ENCODE peak calls at places on chromosomes 3 and 15, in six cellular contexts. P is H1, V is stomach, J is K562, D is transverse colon, Z is tibial nerve. A is an unnamed sample.

GRCh38 chr3:107846282-107846852 is 244.5 kb downstream of the CD47 start:
- DNase-seq in P (peak; percentile 85), V (peak; percentile 82), J (peak; percentile 26), D (peak; percentile 66), Z (peak; percentile 73), A (no peak)

GRCh38 chr3:187210091-187210490 is 12.8 kb downstream of the RTP1 start:
- DNase-seq in P (no peak), V (no peak), J (no peak), D (no peak), Z (no peak), A (no peak)

GRCh38 chr3:119913021-119913420 is 131.1 kb downstream of the NR1I2 start:
- DNase-seq in P (no peak), V (no peak), J (no peak), D (no peak), Z (no peak), A (no peak)

GRCh38 chr3:160720123-160720746 is 35.8 kb upstream of the PPM1L start:
- DNase-seq in P (no peak), V (no peak), J (no peak), D (no peak), Z (no peak), A (no peak)

GRCh38 chr15:62994975-62995730 is 47.4 kb upstream of the TPM1 start:
- DNase-seq in P (no peak), V (no peak), J (no peak), D (no peak), Z (no peak), A (no peak)

GRCh38 chr15:78075490-78076230 is 1.9 kb downstream of the TBC1D2B start:
- DNase-seq in P (no peak), V (peak; percentile 64), J (no peak), D (peak; percentile 70), Z (peak; percentile 58), A (peak; percentile 76)

GRCh38 chr3:143783856-143784370 is 64.4 kb downstream of the SLC9A9 start:
- DNase-seq in P (no peak), V (no peak), J (no peak), D (no peak), Z (no peak), A (no peak)

GRCh38 chr3:122679467-122680291 is 960 bp upstream of the PARP14 start:
- DNase-seq in P (no peak), V (peak; percentile 36), J (peak; percentile 39), D (peak; percentile 38), Z (peak; percentile 38), A (peak; percentile 31)

GRCh38 chr3:121411554-121411953 is 134.2 kb downstream of the POLQ start:
- DNase-seq in P (no peak), V (no peak), J (no peak), D (no peak), Z (no peak), A (no peak)

GRCh38 chr15:82832601-82833209 is 23.3 kb downstream of the WHAMM start:
- DNase-seq in P (no peak), V (no peak), J (no peak), D (no peak), Z (peak; percentile 2), A (no peak)

GRCh38 chr3:63977893-63978292 is 45.4 kb downstream of the PSMD6 start:
- DNase-seq in P (no peak), V (no peak), J (no peak), D (no peak), Z (no peak), A (no peak)

GRCh38 chr3:140276698-140277097 is 341.7 kb downstream of the CLSTN2 start:
- DNase-seq in P (no peak), V (peak; percentile 26), J (no peak), D (no peak), Z (no peak), A (no peak)

GRCh38 chr3:145798691-145799550 is 362.1 kb downstream of the PLOD2 start:
- DNase-seq in P (peak; percentile 46), V (no peak), J (no peak), D (no peak), Z (no peak), A (no peak)

GRCh38 chr15:23038741-23039150 is 623 bp downstream of the TUBGCP5 start:
- DNase-seq in P (no peak), V (no peak), J (no peak), D (peak; percentile 18), Z (no peak), A (no peak)

GRCh38 chr3:188292827-188293226 is 138.9 kb downstream of the LPP start:
- DNase-seq in P (no peak), V (no peak), J (no peak), D (no peak), Z (no peak), A (no peak)

GRCh38 chr3:136042608-136043221 is 77.2 kb downstream of the PPP2R3A start:
- DNase-seq in P (no peak), V (no peak), J (peak; percentile 21), D (no peak), Z (peak; percentile 25), A (no peak)

GRCh38 chr3:40109641-40110490 is 199.6 kb upstream of the EIF1B start:
- DNase-seq in P (peak; percentile 51), V (no peak), J (no peak), D (no peak), Z (no peak), A (no peak)

GRCh38 chr15:39585871-39586301 is 5.0 kb downstream of the THBS1 start:
- DNase-seq in P (no peak), V (no peak), J (no peak), D (peak; percentile 19), Z (no peak), A (no peak)

GRCh38 chr3:69368129-69368741 is 17.7 kb downstream of the FRMD4B start:
- DNase-seq in P (no peak), V (no peak), J (no peak), D (peak; percentile 32), Z (no peak), A (peak; percentile 70)

GRCh38 chr3:105793040-105793439 is 75.8 kb downstream of the CBLB start:
- DNase-seq in P (no peak), V (no peak), J (no peak), D (no peak), Z (no peak), A (no peak)

GRCh38 chr3:105788548-105789036 is 80.2 kb downstream of the CBLB start:
- DNase-seq in P (no peak), V (no peak), J (no peak), D (no peak), Z (no peak), A (no peak)

GRCh38 chr3:105790534-105790933 is 78.3 kb downstream of the CBLB start:
- DNase-seq in P (no peak), V (no peak), J (no peak), D (no peak), Z (no peak), A (no peak)

GRCh38 chr3:105791134-105791533 is 77.7 kb downstream of the CBLB start:
- DNase-seq in P (no peak), V (no peak), J (no peak), D (no peak), Z (peak; percentile 61), A (no peak)

DNA sequence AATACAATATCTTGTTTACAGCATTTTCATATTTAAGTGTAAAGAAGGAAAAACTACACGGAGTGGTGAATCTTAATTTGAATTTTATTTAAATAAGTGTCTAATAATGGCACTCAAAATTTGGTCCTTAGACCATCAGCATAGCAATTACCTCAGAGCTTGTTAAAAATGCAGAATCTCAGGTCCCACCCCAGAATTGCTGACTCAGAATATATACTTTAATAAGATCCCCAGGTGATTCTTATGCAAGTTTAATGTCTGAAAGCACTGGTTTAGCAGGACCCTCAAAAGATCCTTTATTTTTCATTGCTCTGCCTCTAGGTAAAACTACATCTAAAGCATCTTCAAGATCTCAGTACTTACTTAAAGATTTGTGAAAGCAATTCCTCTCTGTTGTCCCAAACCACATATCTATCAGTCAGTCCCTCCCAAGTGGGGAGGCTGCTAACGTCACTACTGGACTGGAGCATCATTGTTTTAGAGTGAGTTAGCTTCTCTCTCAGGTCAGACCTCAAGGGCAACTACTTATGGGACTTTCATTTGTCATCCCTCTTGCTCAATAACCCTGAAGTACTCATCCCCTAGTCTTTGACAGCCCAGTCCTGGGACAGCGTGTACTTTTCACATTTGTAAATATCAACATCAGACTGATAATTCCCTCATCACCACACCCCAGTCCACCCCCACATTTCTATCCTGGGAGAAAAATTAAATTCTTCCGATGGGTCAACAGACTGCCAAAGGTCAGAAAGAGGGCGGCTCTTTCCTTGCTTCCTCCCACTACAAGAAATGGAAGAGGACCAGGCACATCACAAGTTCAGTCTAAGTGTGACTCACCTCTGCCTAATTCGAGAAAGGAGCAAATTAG is 76.7 kb downstream of the CBLB start:
- DNase-seq in P (no peak), V (peak; percentile 37), J (no peak), D (peak; percentile 47), Z (peak; percentile 91), A (peak; percentile 29)
- TF ChIP-seq EP300 in P (no peak), V (peak; percentile 74), J (no peak), D (peak; percentile 87), Z (peak; percentile 97), A (peak; percentile 88)

GRCh38 chr15:48547305-48547704 is 98.2 kb downstream of the FBN1 start:
- DNase-seq in P (no peak), V (no peak), J (no peak), D (no peak), Z (no peak), A (no peak)
- TF ChIP-seq EP300 in P (no peak), V (no peak), J (no peak), D (no peak), Z (no peak), A (no peak)

GRCh38 chr15:76929011-76929760 is 2.4 kb upstream of the RCN2 start:
- DNase-seq in P (no peak), V (no peak), J (no peak), D (no peak), Z (no peak), A (no peak)

GRCh38 chr15:76928231-76928630 is 3.3 kb upstream of the RCN2 start:
- DNase-seq in P (no peak), V (no peak), J (no peak), D (no peak), Z (no peak), A (no peak)

GRCh38 chr15:76932090-76932966 is 779 bp downstream of the RCN2 start:
- DNase-seq in P (no peak), V (no peak), J (no peak), D (no peak), Z (no peak), A (no peak)

GRCh38 chr15:76930831-76931396 is 635 bp upstream of the RCN2 start:
- DNase-seq in P (no peak), V (no peak), J (no peak), D (no peak), Z (no peak), A (no peak)

DNA sequence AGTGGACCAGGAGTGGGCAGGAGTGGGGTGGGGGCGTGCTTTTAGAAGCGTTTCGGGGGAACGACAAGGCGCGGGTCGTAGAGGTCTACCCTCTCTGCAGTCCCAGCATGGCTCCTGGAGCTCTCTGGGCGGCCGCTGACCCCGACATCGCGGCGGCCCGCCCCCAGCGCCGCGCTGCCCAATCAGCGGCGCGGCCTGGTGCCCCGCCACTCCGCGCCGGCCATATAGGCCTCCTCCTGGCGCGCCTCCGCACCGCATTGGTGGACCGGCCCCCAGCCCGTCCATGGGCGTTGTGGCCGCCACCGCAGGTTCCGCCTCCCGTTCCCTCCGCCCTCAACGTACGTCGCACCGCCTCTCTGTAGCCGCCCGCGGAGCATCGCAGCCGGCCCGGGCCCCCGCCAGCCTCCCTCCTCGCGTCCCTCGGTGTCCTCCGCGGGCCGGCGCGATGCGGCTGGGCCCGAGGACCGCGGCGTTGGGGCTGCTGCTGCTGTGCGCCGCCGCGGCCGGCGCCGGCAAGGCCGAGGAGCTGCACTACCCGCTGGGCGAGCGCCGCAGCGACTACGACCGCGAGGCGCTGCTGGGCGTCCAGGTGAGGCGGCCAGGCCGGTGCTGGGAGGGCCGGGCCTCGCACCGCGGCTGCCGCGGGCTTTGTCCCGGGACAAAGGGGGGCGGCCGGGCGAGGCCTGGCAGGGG is at the start of gene RCN2:
- DNase-seq in P (peak; percentile 87), V (peak; percentile 97), J (peak; percentile 97), D (peak; percentile 97), Z (peak; percentile 86), A (peak; percentile 97)
- TF ChIP-seq EP300 in P (no peak), V (no peak), J (no peak), D (no peak), Z (no peak), A (no peak)

GRCh38 chr3:172087827-172088580 is 48.6 kb downstream of the FNDC3B start:
- DNase-seq in P (no peak), V (no peak), J (no peak), D (no peak), Z (no peak), A (no peak)
- TF ChIP-seq EP300 in P (no peak), V (no peak), J (peak; percentile 52), D (no peak), Z (no peak), A (no peak)

A was measured in upper lobe of left lung.